ENCODE peak calls at places on chromosomes 11 and 22, in six cellular contexts. P is HepG2; N is CD8-positive, alpha-beta T cell; B is right lobe of liver; L is upper lobe of right lung; O is Panc1. Y is an unnamed sample. For H3K4me1 and H3K36me3, the result is how much of the 10 kb centered on the place peaks cover.

GRCh38 chr22:36334081-36334831 is 53.5 kb downstream of the MYH9 start:
- ATAC-seq in O (peak), P (no peak), B (no peak), N (no peak), L (peak), Y (no peak)

GRCh38 chr11:73374130-73374529 is 2.1 kb upstream of the RELT start:
- ATAC-seq in N (no peak), L (no peak), O (no peak), B (no peak), P (no peak), Y (no peak)

GRCh38 chr11:29018631-29019030 is 910.4 kb downstream of the METTL15 start:
- ATAC-seq in O (peak), N (no peak), L (no peak), B (no peak), P (no peak), Y (no peak)

GRCh38 chr11:63915961-63916836 is 765 bp downstream of the RCOR2 start:
- ATAC-seq in L (no peak), B (no peak), O (peak), P (peak), N (peak), Y (no peak)

GRCh38 chr11:10331548-10332289 is 26.8 kb downstream of the ADM start:
- ATAC-seq in N (no peak), P (no peak), B (no peak), L (no peak), O (no peak), Y (no peak)

GRCh38 chr22:17115927-17116326 is 5.2 kb downstream of the TMEM121B start:
- ATAC-seq in N (no peak), P (no peak), B (no peak), O (no peak), L (no peak), Y (no peak)

GRCh38 chr11:73963861-73964260 is 13.0 kb downstream of the DNAJB13 start:
- ATAC-seq in B (no peak), L (no peak), N (no peak), P (peak), O (no peak), Y (no peak)

GRCh38 chr11:122101625-122102291 is 14.3 kb downstream of the BLID start:
- ATAC-seq in N (no peak), L (peak), O (peak), B (peak), P (peak), Y (peak)

GRCh38 chr11:126963603-126964353 is 36.8 kb downstream of the KIRREL3 start:
- ATAC-seq in O (no peak), B (no peak), L (peak), N (no peak), P (no peak), Y (no peak)

GRCh38 chr22:42938449-42938848 is 76.5 kb downstream of the PACSIN2 start:
- ATAC-seq in N (no peak), B (no peak), O (no peak), L (peak), P (no peak), Y (no peak)

GRCh38 chr11:111414267-111414931 is 35.3 kb upstream of the POU2AF1 start:
- ATAC-seq in L (no peak), B (no peak), O (no peak), P (no peak), N (no peak), Y (no peak)

GRCh38 chr11:110787680-110788079 is 75.4 kb upstream of the ARHGAP20 start:
- ATAC-seq in N (no peak), O (no peak), L (no peak), B (no peak), P (no peak), Y (no peak)

GRCh38 chr22:19853879-19854777 is 546 bp downstream of the GNB1L start:
- ATAC-seq in B (peak), P (peak), L (peak), N (peak), O (no peak), Y (peak)

GRCh38 chr11:71951741-71952310 is 23.0 kb downstream of the RNF121 start:
- ATAC-seq in O (no peak), B (no peak), P (no peak), L (no peak), N (no peak), Y (no peak)

GRCh38 chr11:108788565-108789199 is 123.8 kb downstream of the DDX10 start:
- ATAC-seq in L (no peak), P (peak), N (no peak), B (no peak), O (peak), Y (no peak)

GRCh38 chr11:78802058-78802633 is 227.5 kb upstream of the NARS2 start:
- ATAC-seq in B (no peak), O (no peak), N (no peak), P (no peak), L (peak), Y (no peak)

GRCh38 chr22:23913661-23914353 is 19.6 kb downstream of the MIF start:
- ATAC-seq in O (peak), L (peak), N (peak), B (peak), P (peak), Y (peak)

GRCh38 chr11:71564430-71564829 is 933 bp upstream of the KRTAP5-10 start:
- ATAC-seq in N (no peak), O (no peak), B (peak), P (no peak), L (no peak), Y (no peak)

GRCh38 chr11:34158661-34159060 is 53.2 kb downstream of the NAT10 start:
- ATAC-seq in L (no peak), O (no peak), P (no peak), N (no peak), B (no peak), Y (no peak)

GRCh38 chr11:110947100-110947499 is 234.9 kb upstream of the ARHGAP20 start:
- ATAC-seq in B (no peak), L (no peak), N (no peak), P (no peak), O (no peak), Y (peak)

GRCh38 chr11:69961738-69962137 is 116.4 kb upstream of the ANO1 start:
- ATAC-seq in P (no peak), O (no peak), N (no peak), B (no peak), L (no peak), Y (no peak)

GRCh38 chr11:121473064-121473777 is 20.5 kb upstream of the SORL1-AS1 start:
- ATAC-seq in P (no peak), B (no peak), O (no peak), N (no peak), L (no peak), Y (no peak)

GRCh38 chr11:65516135-65516968 is 8.5 kb upstream of the SCYL1 start:
- ATAC-seq in O (peak), L (no peak), B (no peak), N (no peak), P (peak), Y (no peak)

GRCh38 chr11:76752321-76753175 is 30.6 kb upstream of the TSKU start:
- ATAC-seq in O (peak), B (peak), N (no peak), P (peak), L (peak), Y (peak)

GRCh38 chr11:70205766-70206165 is 2.7 kb downstream of the FADD start:
- ATAC-seq in B (no peak), L (no peak), P (no peak), N (no peak), O (no peak), Y (no peak)

GRCh38 chr11:47518212-47518959 is 34.5 kb downstream of the CELF1 start:
- ATAC-seq in B (no peak), P (peak), L (no peak), O (no peak), N (peak), Y (no peak)
- H3K4me1 ChIP-seq in B (under half), P (half or more), L (half or more), O (under half), N (half or more), Y (under half)

GRCh38 chr11:8056810-8057463 is 24.1 kb upstream of the TUB start:
- ATAC-seq in O (no peak), B (peak), N (no peak), P (no peak), L (no peak), Y (peak)
- H3K27ac ChIP-seq in O (no peak), B (no peak), N (no peak), P (no peak), L (no peak), Y (no peak)

DNA sequence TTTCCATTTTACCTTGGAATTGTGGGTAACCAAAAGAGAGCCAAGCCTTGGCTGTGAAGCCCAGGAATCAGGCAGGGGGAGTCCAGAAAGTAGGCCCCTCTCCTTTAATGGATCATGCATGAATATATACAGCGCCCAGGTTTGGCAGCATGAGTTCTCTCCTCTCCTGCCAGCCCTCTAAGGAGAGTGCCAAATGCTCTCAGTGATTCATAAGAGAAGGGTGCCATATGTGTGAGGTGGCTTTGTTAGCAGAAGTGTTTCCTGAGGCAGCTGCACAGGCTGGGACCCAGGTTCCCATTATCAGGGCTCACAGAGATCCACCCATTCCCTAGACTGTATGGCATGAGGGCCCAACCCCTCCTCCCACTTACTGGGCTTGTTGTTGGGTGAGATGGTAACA is 52.3 kb upstream of the SCUBE2 start:
- ATAC-seq in O (no peak), P (no peak), B (no peak), N (no peak), L (no peak), Y (no peak)
- H3K36me3 ChIP-seq in O (half or more), P (half or more), B (under half), N (half or more), L (half or more), Y (half or more)

GRCh38 chr11:45857834-45858492 is 10.7 kb downstream of the CRY2 start:
- ATAC-seq in B (peak), N (no peak), O (no peak), L (peak), P (no peak), Y (peak)

GRCh38 chr11:45858751-45859398 is 11.6 kb downstream of the CRY2 start:
- ATAC-seq in L (no peak), B (no peak), P (no peak), O (no peak), N (no peak), Y (no peak)

GRCh38 chr11:45853616-45854219 is 6.4 kb downstream of the CRY2 start:
- ATAC-seq in P (no peak), B (peak), N (no peak), L (no peak), O (no peak), Y (no peak)

GRCh38 chr11:45855308-45855707 is 8.0 kb downstream of the CRY2 start:
- ATAC-seq in B (no peak), P (no peak), N (no peak), O (no peak), L (no peak), Y (no peak)

GRCh38 chr11:45856044-45856468 is 8.8 kb downstream of the CRY2 start:
- ATAC-seq in B (no peak), L (no peak), P (no peak), O (no peak), N (no peak), Y (peak)
- H3K4me1 ChIP-seq in B (under half), L (half or more), P (under half), O (under half), N (under half), Y (half or more)

GRCh38 chr22:50471962-50472361 is 2.9 kb downstream of the SBF1 start:
- ATAC-seq in O (no peak), P (no peak), N (no peak), L (no peak), B (no peak), Y (no peak)

GRCh38 chr22:50471197-50471847 is 3.5 kb downstream of the SBF1 start:
- ATAC-seq in B (no peak), O (no peak), N (no peak), P (no peak), L (no peak), Y (no peak)

GRCh38 chr22:50473855-50474671 is 772 bp downstream of the SBF1 start:
- ATAC-seq in N (no peak), O (peak), P (peak), L (peak), B (peak), Y (peak)

GRCh38 chr22:50474711-50475651 is at the start of gene SBF1:
- ATAC-seq in P (peak), L (peak), B (peak), N (peak), O (peak), Y (peak)

DNA sequence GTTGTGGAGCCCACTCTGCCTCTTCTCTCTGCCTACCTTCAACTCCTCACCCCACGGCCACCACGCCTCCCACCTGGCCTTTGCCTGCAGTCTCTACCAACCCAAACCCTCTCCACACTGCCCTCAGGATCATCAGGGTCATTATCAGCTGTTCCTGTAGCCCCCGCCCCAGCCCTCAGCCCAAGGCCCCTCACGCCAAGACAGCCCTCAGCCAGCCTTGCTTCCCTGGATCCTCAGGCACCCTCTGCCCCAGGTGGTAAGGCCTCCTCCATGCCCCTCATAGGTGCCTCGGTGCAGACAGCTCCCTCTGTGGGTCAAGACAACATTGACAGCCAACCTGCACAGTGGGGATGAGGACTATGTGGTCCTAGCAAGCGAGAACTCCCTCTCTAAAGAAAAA is 1.7 kb downstream of the SBF1 start:
- ATAC-seq in L (no peak), N (no peak), P (peak), O (peak), B (no peak), Y (no peak)
- H3K27ac ChIP-seq in L (no peak), N (peak), P (no peak), O (no peak), B (no peak), Y (no peak)

GRCh38 chr11:30561691-30562412 is 24.3 kb downstream of the MPPED2 start:
- ATAC-seq in N (no peak), P (no peak), L (no peak), O (no peak), B (no peak), Y (no peak)
- H3K36me3 ChIP-seq in N (under half), P (under half), L (under half), O (under half), B (under half), Y (under half)

DNA sequence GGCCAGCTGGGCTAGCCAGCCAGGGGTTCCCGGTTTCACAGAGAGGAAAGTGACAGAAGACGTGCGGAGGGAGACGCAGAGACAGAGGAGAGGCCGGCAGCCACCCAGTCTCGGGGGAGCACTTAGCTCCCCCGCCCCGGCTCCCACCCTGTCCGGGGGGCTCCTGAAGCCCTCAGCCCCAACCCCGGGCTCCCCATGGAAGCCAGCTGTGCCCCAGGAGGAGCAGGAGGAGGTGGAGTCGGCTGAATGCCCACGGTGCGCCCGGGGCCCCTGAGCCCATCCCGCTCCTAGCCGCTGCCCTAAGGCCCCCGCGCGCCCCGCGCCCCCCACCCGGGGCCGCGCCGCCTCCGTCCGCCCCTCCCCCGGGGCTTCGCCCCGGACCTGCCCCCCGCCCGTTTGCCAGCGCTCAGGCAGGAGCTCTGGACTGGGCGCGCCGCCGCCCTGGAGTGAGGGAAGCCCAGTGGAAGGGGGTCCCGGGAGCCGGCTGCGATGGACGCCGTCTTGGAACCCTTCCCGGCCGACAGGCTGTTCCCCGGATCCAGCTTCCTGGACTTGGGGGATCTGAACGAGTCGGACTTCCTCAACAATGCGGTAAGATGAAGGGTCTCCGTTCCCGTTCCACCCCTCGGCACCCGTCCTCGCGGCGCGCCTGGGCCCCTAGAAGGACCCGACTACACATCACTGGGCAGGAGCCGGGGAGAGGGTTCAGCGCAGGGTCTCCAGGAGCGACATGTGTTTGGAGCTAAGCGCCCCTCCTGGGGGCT is at the start of gene CREB3L1:
- ATAC-seq in L (peak), O (peak), B (no peak), P (no peak), N (no peak), Y (no peak)
- H3K4me1 ChIP-seq in L (under half), O (under half), B (under half), P (under half), N (under half), Y (under half)

Y was measured in gastroesophageal sphincter.